ENCODE peak calls at places on chromosomes 11 and 22, in five cellular contexts. M is K562, E is A549, F is endothelial cell of umbilical vein, R is GM12878. H is an unnamed sample.

GRCh38 chr22:30249049-30250038 is 2.8 kb upstream of the LIF start:
- DNase-seq in R (no peak), F (no peak), M (peak), E (no peak), H (no peak)

GRCh38 chr11:71301858-71302533 is 49.6 kb upstream of the SHANK2 start:
- DNase-seq in E (no peak), R (no peak), F (no peak), M (no peak), H (no peak)

GRCh38 chr22:37199839-37200161 is 11.8 kb upstream of the C1QTNF6 start:
- DNase-seq in E (peak), R (no peak), F (no peak), M (no peak), H (no peak)

GRCh38 chr11:134815404-134815803 is 403.4 kb upstream of the B3GAT1 start:
- DNase-seq in R (no peak), M (no peak), E (no peak), F (no peak), H (no peak)

GRCh38 chr11:106540001-106540400 is 462.5 kb downstream of the AASDHPPT start:
- DNase-seq in E (no peak), M (no peak), F (no peak), R (no peak), H (no peak)

GRCh38 chr11:91972665-91973266 is 251.9 kb upstream of the FAT3 start:
- DNase-seq in M (no peak), E (no peak), R (no peak), F (no peak), H (no peak)

GRCh38 chr11:63747006-63747405 is 21.6 kb downstream of the ZFTA start:
- DNase-seq in E (no peak), M (peak), F (no peak), R (no peak), H (no peak)

GRCh38 chr11:132134322-132134721 is 763.9 kb downstream of the NTM start:
- DNase-seq in F (no peak), R (no peak), M (no peak), E (no peak), H (no peak)

GRCh38 chr11:118290923-118291322 is 13.6 kb upstream of the CD3E start:
- DNase-seq in R (no peak), M (peak), E (peak), F (peak), H (peak)

DNA sequence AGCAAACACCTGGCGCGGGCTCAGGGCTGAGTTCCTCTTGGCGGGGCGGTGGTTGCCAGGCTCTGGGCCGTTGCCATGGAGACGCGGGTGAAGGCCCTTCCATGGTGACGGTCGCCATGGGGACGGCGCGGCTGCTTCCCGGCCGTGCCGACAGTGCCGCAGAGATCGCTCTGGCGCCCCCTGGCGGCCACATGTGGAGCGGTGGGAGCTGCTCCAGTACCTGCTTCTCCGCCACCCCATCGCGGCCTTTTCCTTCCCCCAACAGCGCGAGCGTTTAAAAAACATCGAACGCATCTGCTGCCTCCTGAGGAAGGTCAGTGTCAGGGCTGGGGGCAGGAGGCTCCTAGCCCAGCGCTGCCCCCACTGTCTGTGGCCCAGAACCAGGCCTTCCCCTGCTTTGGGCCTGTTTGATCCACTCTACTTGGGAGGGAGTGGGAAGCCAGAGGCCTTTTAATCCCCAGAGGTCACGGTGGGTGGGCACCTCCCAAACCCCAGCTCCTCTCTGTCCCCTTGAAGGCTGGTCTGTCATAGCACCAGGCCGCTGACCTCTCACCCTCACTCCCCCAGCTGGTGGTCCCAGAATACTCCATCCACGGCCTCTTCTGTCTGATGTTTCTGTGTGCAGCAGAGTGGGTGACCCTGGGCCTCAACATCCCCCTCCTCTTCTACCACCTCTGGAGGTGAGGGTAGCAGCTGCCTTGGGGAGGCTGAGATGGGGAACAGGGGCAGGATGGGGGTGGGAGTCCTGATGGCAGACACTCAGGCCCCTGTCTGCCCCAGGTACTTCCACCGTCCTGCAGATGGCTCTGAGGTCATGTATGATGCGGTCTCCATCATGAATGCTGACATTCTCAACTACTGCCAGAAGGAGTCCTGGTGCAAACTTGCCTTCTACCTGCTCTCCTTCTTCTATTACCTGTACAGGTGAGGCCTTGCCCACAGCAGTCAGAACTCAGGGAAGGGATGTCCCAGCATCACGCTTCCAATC is 4.8 kb downstream of the CNIH2 start:
- DNase-seq in E (peak), M (peak), F (peak), R (peak), H (peak)
- TF ChIP-seq POLR2A in E (no peak), M (peak), F (peak), R (peak), H (peak)

DNA sequence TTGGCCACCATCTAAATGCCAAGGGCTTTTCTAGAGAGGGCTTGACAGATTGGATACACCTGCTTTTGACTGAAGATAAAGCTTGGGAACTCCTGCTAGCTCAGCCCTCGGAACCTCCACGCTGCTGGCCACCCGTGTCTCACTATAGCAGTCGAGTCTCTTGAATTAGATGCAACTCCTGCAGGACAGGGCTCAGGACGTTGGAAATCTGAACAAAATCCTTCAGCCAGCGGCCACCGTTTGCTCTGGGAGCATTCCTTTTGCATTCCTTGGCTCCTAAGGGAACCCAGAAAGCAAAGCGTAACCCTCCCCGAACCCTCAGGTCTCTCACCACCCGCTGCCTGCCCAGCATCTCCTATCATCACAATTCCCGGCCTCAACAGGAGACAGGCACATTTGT is 77.8 kb downstream of the GRIK4 start:
- DNase-seq in E (no peak), R (no peak), F (no peak), M (no peak), H (no peak)
- TF ChIP-seq MYC in E (no peak), R (no peak), F (no peak), M (no peak), H (no peak)

GRCh38 chr11:69950120-69950519 is 128.0 kb upstream of the ANO1 start:
- DNase-seq in E (peak), F (peak), R (no peak), M (peak), H (peak)

GRCh38 chr11:69947772-69948255 is 128.6 kb upstream of the FGF3 start:
- DNase-seq in E (no peak), M (no peak), R (no peak), F (no peak), H (no peak)

GRCh38 chr11:69949327-69949726 is 128.8 kb upstream of the ANO1 start:
- DNase-seq in F (peak), M (peak), R (no peak), E (peak), H (no peak)

GRCh38 chr11:69947059-69947771 is 128.0 kb upstream of the FGF3 start:
- DNase-seq in M (peak), R (no peak), E (no peak), F (no peak), H (peak)

GRCh38 chr11:69948256-69949141 is 129.3 kb upstream of the FGF3 start:
- DNase-seq in M (peak), R (no peak), F (no peak), E (peak), H (no peak)
- TF ChIP-seq CTCF in M (no peak), R (no peak), F (no peak), E (peak), H (no peak)

GRCh38 chr22:39518124-39518786 is 2.1 kb upstream of the ATF4 start:
- DNase-seq in R (no peak), F (no peak), M (no peak), E (no peak), H (no peak)

GRCh38 chr22:39520054-39520873 is at the start of gene ATF4:
- DNase-seq in R (peak), E (peak), M (peak), F (peak), H (peak)

GRCh38 chr22:39520874-39521857 is 804 bp downstream of the ATF4 start:
- DNase-seq in F (peak), R (no peak), M (peak), E (no peak), H (peak)

GRCh38 chr22:39518996-39519680 is 1.2 kb upstream of the ATF4 start:
- DNase-seq in E (peak), F (no peak), R (no peak), M (peak), H (no peak)

GRCh38 chr22:39519681-39520053 is 695 bp upstream of the ATF4 start:
- DNase-seq in R (no peak), F (no peak), E (peak), M (peak), H (no peak)
- TF ChIP-seq POLR2A in R (peak), F (peak), E (peak), M (no peak), H (peak)

GRCh38 chr11:115462004-115462541 is 42.1 kb downstream of the CADM1 start:
- DNase-seq in E (no peak), M (no peak), F (no peak), R (no peak), H (no peak)

GRCh38 chr11:115456019-115456418 is 48.2 kb downstream of the CADM1 start:
- DNase-seq in R (no peak), F (no peak), M (no peak), E (no peak), H (no peak)

GRCh38 chr11:115458877-115459276 is 45.3 kb downstream of the CADM1 start:
- DNase-seq in M (no peak), E (no peak), R (no peak), F (no peak), H (no peak)

GRCh38 chr11:115462757-115463156 is 41.5 kb downstream of the CADM1 start:
- DNase-seq in F (no peak), M (no peak), R (no peak), E (no peak), H (no peak)

GRCh38 chr11:115459563-115459962 is 44.7 kb downstream of the CADM1 start:
- DNase-seq in M (no peak), F (no peak), R (no peak), E (no peak), H (no peak)
- TF ChIP-seq MYC in M (no peak), F (no peak), R (no peak), E (no peak), H (no peak)

H was measured in NB4.